ENCODE peak calls at places on chromosomes 1 and 21, in eight cellular contexts. Q is AG09309, O is NCI-H510A treated with DMSO at 0.1 percent for 48 hours, J is WTC11, P is HCT116, E is ACHN, K is H7, B is NCI-H345. Y is an unnamed sample.

GRCh38 chr1:227949954-227950734 is 2.4 kb upstream of the WNT9A start:
- DNase-seq in Q (no peak), O (no peak), J (no peak), P (no peak), E (no peak), K (peak), B (no peak), Y (peak)

GRCh38 chr1:98704474-98704873 is 43.0 kb downstream of the SNX7 start:
- DNase-seq in Q (no peak), O (no peak), J (peak), P (no peak), E (no peak), K (peak), B (no peak), Y (no peak)

GRCh38 chr1:43706598-43707190 is 642 bp upstream of the ST3GAL3 start:
- DNase-seq in Q (no peak), O (peak), J (peak), P (no peak), E (peak), K (peak), B (peak), Y (no peak)

GRCh38 chr1:147247656-147248238 is 5.3 kb downstream of the CHD1L start:
- DNase-seq in Q (no peak), O (no peak), J (no peak), P (no peak), E (no peak), K (no peak), B (no peak), Y (no peak)

GRCh38 chr1:242467556-242468145 is 56.8 kb downstream of the PLD5 start:
- DNase-seq in Q (peak), O (peak), J (peak), P (peak), E (peak), K (peak), B (peak), Y (no peak)

GRCh38 chr1:244863491-244864252 is 671 bp downstream of the HNRNPU start:
- DNase-seq in Q (no peak), O (no peak), J (no peak), P (no peak), E (no peak), K (no peak), B (no peak), Y (no peak)

GRCh38 chr1:28309702-28310101 is 19.1 kb upstream of the MED18 start:
- DNase-seq in Q (no peak), O (no peak), J (no peak), P (no peak), E (no peak), K (no peak), B (no peak), Y (no peak)

GRCh38 chr1:110387048-110387748 is 3.6 kb downstream of the SLC16A4 start:
- DNase-seq in Q (no peak), O (no peak), J (no peak), P (no peak), E (no peak), K (no peak), B (no peak), Y (no peak)

GRCh38 chr1:173009597-173009996 is 41.1 kb downstream of the TNFSF18 start:
- DNase-seq in Q (no peak), O (no peak), J (no peak), P (no peak), E (no peak), K (no peak), B (no peak), Y (no peak)

GRCh38 chr1:111720977-111721670 is 18.1 kb downstream of the INKA2 start:
- DNase-seq in Q (no peak), O (no peak), J (no peak), P (no peak), E (no peak), K (no peak), B (no peak), Y (no peak)

GRCh38 chr1:84724128-84724860 is 34.0 kb upstream of the SSX2IP start:
- DNase-seq in Q (no peak), O (no peak), J (peak), P (peak), E (peak), K (peak), B (no peak), Y (peak)

GRCh38 chr1:117710710-117711109 is 104.9 kb downstream of the TENT5C start:
- DNase-seq in Q (no peak), O (no peak), J (peak), P (no peak), E (no peak), K (peak), B (no peak), Y (no peak)

GRCh38 chr21:31117046-31117916 is 79.0 kb upstream of the KRTAP19-8 start:
- DNase-seq in Q (peak), O (no peak), J (no peak), P (peak), E (peak), K (no peak), B (no peak), Y (no peak)

GRCh38 chr1:9417695-9418094 is 121.6 kb upstream of the SLC25A33 start:
- DNase-seq in Q (no peak), O (no peak), J (no peak), P (no peak), E (no peak), K (no peak), B (no peak), Y (no peak)

GRCh38 chr1:25486602-25487001 is 55.9 kb downstream of the MACO1 start:
- DNase-seq in Q (no peak), O (peak), J (no peak), P (no peak), E (no peak), K (no peak), B (peak), Y (no peak)